ENCODE peak calls at places on chromosome 14, in eight cellular contexts. K, A, V, G, M, Z, C and I are unnamed samples.

GRCh38 chr14:58663494-58664111 is 25.8 kb downstream of the DACT1 start:
- DNase-seq in M (no peak), K (no peak), A (peak), Z (peak), G (no peak), C (no peak), V (no peak), I (no peak)

GRCh38 chr14:33646692-33647260 is 304.1 kb downstream of the EGLN3 start:
- DNase-seq in V (no peak), Z (no peak), K (no peak), C (no peak), M (no peak), A (no peak), G (no peak), I (no peak)

GRCh38 chr14:32226051-32226450 is 23.0 kb upstream of the RNU6-8 start:
- DNase-seq in K (no peak), Z (no peak), G (no peak), C (no peak), V (no peak), A (no peak), M (no peak), I (no peak)

GRCh38 chr14:68482018-68482417 is 310.8 kb downstream of the ZFP36L1 start:
- DNase-seq in K (no peak), V (no peak), A (no peak), Z (no peak), G (no peak), C (no peak), M (no peak), I (no peak)

GRCh38 chr14:75204106-75204505 is 27.7 kb upstream of the TMED10 start:
- DNase-seq in A (no peak), G (no peak), V (no peak), C (no peak), Z (no peak), M (no peak), K (no peak), I (no peak)

GRCh38 chr14:74519316-74520074 is 25.9 kb downstream of the ISCA2 start:
- DNase-seq in A (no peak), M (no peak), G (no peak), C (no peak), K (no peak), V (no peak), Z (no peak), I (no peak)

GRCh38 chr14:94390372-94391086 is 2.1 kb upstream of the SERPINA1 start:
- DNase-seq in G (no peak), A (peak), M (no peak), C (no peak), K (no peak), V (no peak), Z (no peak), I (peak)

GRCh38 chr14:106845286-106846087 is 1319.1 kb downstream of the TMEM121 start:
- DNase-seq in G (peak), K (no peak), Z (peak), V (no peak), A (no peak), C (peak), M (no peak), I (peak)

GRCh38 chr14:103698380-103699260 is 16.6 kb downstream of the XRCC3 start:
- DNase-seq in G (no peak), M (no peak), C (no peak), K (no peak), V (no peak), Z (no peak), A (no peak), I (no peak)

GRCh38 chr14:67536087-67536486 is 3.0 kb downstream of the PLEKHH1 start:
- DNase-seq in K (no peak), C (no peak), G (no peak), Z (no peak), A (no peak), V (no peak), M (no peak), I (no peak)

GRCh38 chr14:42459171-42459685 is 852.6 kb downstream of the LRFN5 start:
- DNase-seq in Z (no peak), C (no peak), K (no peak), V (no peak), M (no peak), G (no peak), A (no peak), I (no peak)

GRCh38 chr14:48735607-48736006 is 850.6 kb downstream of the RPS29 start:
- DNase-seq in A (no peak), M (no peak), K (no peak), C (no peak), Z (no peak), G (no peak), V (no peak), I (no peak)

GRCh38 chr14:29166507-29166906 is 399.9 kb downstream of the FOXG1 start:
- DNase-seq in A (peak), G (no peak), M (no peak), V (no peak), C (no peak), K (no peak), Z (no peak), I (no peak)

GRCh38 chr14:52076334-52076733 is 7.5 kb upstream of the NID2 start:
- DNase-seq in Z (no peak), G (no peak), M (no peak), A (no peak), C (no peak), K (no peak), V (peak), I (no peak)

GRCh38 chr14:97977711-97978261 is 1180.6 kb downstream of the VRK1 start:
- DNase-seq in K (no peak), Z (peak), M (no peak), V (no peak), C (no peak), A (no peak), G (no peak), I (no peak)

GRCh38 chr14:90396342-90397339 is at the start of gene CALM1:
- DNase-seq in V (no peak), C (peak), M (peak), Z (peak), K (peak), A (peak), G (peak), I (peak)

GRCh38 chr14:90399541-90400444 is 3.0 kb downstream of the CALM1 start:
- DNase-seq in V (peak), A (peak), Z (peak), C (peak), G (peak), M (peak), K (peak), I (peak)

GRCh38 chr14:90398841-90399540 is 2.2 kb downstream of the CALM1 start:
- DNase-seq in A (no peak), M (no peak), K (no peak), C (no peak), V (no peak), Z (no peak), G (no peak), I (no peak)

GRCh38 chr14:90398315-90398811 is 1.5 kb downstream of the CALM1 start:
- DNase-seq in V (no peak), M (no peak), G (no peak), C (no peak), A (peak), K (no peak), Z (peak), I (peak)

GRCh38 chr14:90397401-90398314 is 829 bp downstream of the CALM1 start:
- DNase-seq in K (no peak), V (no peak), Z (peak), A (peak), C (no peak), G (peak), M (peak), I (peak)
- TF ChIP-seq POLR2AphosphoS5 in K (no peak), V (no peak), Z (no peak), A (no peak), C (no peak), G (no peak), M (no peak), I (no peak)

GRCh38 chr14:71468701-71469100 is 463.5 kb upstream of the RGS6 start:
- DNase-seq in K (no peak), G (no peak), Z (no peak), V (no peak), M (no peak), C (no peak), A (no peak), I (no peak)

GRCh38 chr14:71466251-71466650 is 466.0 kb upstream of the RGS6 start:
- DNase-seq in M (no peak), V (no peak), G (no peak), K (no peak), A (no peak), C (no peak), Z (no peak), I (no peak)

GRCh38 chr14:71467419-71467818 is 464.8 kb upstream of the RGS6 start:
- DNase-seq in A (no peak), K (no peak), M (no peak), V (no peak), C (no peak), G (no peak), Z (no peak), I (no peak)

GRCh38 chr14:71465316-71465715 is 466.9 kb upstream of the RGS6 start:
- DNase-seq in V (no peak), Z (no peak), A (no peak), K (no peak), C (no peak), M (no peak), G (no peak), I (no peak)

GRCh38 chr14:71466942-71467341 is 465.3 kb upstream of the RGS6 start:
- DNase-seq in G (no peak), K (no peak), M (no peak), Z (no peak), C (no peak), V (no peak), A (no peak), I (no peak)
- H3K4me3 ChIP-seq in G (no peak), K (no peak), M (no peak), Z (no peak), C (no peak), V (no peak), A (no peak), I (no peak)

GRCh38 chr14:96801931-96802330 is 4.7 kb downstream of the VRK1 start:
- DNase-seq in C (no peak), M (no peak), K (no peak), A (no peak), V (no peak), Z (no peak), G (no peak), I (no peak)
- TF ChIP-seq REST in C (no peak), M (no peak), K (no peak), A (no peak), V (no peak), Z (no peak), G (no peak), I (no peak)

DNA sequence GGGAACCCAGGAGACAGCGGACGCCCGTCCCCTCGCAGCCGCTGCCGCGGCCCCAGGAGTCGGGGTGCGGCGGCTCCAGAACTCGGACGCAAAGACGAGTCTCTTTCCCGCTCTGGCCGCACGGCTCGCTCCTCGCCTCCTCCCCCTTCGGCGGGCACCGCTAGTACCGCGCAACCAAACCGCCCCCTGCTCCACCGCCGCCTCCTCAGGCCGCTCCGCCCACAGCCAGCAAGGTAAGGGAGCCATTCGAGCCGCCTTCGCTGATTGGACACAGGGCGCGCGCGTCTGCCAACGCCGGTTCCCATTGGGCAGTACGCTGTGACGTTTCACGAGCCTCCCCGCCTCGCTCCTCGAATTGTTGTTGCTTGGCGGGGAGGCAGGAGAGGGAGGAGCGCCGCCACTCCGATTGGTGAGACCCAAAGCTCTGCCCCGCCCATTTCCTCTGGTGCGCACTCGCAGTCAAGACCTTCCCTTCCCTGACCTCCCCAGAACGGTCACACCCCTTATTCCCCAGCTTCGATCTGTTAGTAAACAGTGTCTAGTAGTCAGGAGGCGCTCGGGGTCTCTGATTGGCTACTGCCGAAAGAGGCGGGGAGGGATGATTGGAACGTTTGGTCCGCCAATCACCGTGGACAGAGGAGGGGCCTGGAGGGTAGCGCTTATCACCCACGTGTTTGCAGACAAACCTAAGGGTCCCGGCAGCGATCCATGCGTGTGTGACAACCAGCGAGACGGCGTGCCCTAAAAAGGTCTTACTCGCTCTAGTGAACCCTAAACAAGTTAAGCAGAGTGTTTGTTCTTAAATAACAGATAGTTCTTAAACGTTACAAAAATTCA is at the start of gene RPS6KA5:
- DNase-seq in V (peak), A (peak), G (peak), Z (peak), C (peak), K (peak), M (peak), I (peak)
- TF ChIP-seq POLR2AphosphoS5 in V (no peak), A (peak), G (peak), Z (peak), C (peak), K (peak), M (peak), I (peak)

GRCh38 chr14:54535126-54535525 is 25.4 kb downstream of the CGRRF1 start:
- DNase-seq in M (no peak), C (no peak), A (no peak), K (no peak), V (no peak), G (no peak), Z (no peak), I (no peak)
- H3K4me3 ChIP-seq in M (no peak), C (no peak), A (no peak), K (no peak), V (no peak), G (no peak), Z (no peak), I (no peak)

GRCh38 chr14:22588419-22589095 is 467 bp downstream of the DAD1 start:
- DNase-seq in A (no peak), V (no peak), G (no peak), K (no peak), C (no peak), Z (no peak), M (no peak), I (no peak)

GRCh38 chr14:22580604-22581003 is 8.4 kb downstream of the DAD1 start:
- DNase-seq in V (no peak), M (no peak), A (no peak), Z (no peak), K (no peak), G (no peak), C (no peak), I (no peak)

GRCh38 chr14:22579881-22580280 is 9.1 kb downstream of the DAD1 start:
- DNase-seq in A (no peak), V (no peak), Z (no peak), K (no peak), C (no peak), G (no peak), M (no peak), I (no peak)

GRCh38 chr14:22587247-22587646 is 1.8 kb downstream of the DAD1 start:
- DNase-seq in C (no peak), Z (no peak), G (no peak), A (no peak), K (no peak), V (no peak), M (no peak), I (no peak)

GRCh38 chr14:22583994-22584393 is 5.0 kb downstream of the DAD1 start:
- DNase-seq in V (no peak), Z (no peak), G (no peak), K (no peak), A (no peak), C (no peak), M (no peak), I (no peak)
- TF ChIP-seq REST in V (no peak), Z (no peak), G (no peak), K (no peak), A (no peak), C (no peak), M (no peak), I (no peak)

GRCh38 chr14:22542360-22542759 is 46.7 kb downstream of the DAD1 start:
- DNase-seq in M (no peak), A (no peak), Z (no peak), G (no peak), C (no peak), K (no peak), V (no peak), I (no peak)
- TF ChIP-seq POLR2AphosphoS5 in M (no peak), A (no peak), Z (no peak), G (no peak), C (no peak), K (no peak), V (no peak), I (no peak)